ENCODE peak calls at places on chromosomes 7 and 10, in nine cellular contexts. G is MG63; I is prostate gland; L is breast epithelium; W is left ventricle myocardium inferior; Y is cardiac muscle cell; Z is GM12878; E is CD8-positive, alpha-beta memory T cell; U is mammary epithelial cell. A is an unnamed sample. For H3K9me3, the result is how much of the 10 kb centered on the place peaks cover.

GRCh38 chr10:77189056-77189455 is 448.6 kb downstream of the KCNMA1 start:
- DNase-seq in G (no peak), I (no peak), L (no peak), W (no peak), Y (no peak), Z (no peak), E (no peak), U (no peak), A (no peak)

GRCh38 chr7:82179311-82179710 is 264.3 kb downstream of the CACNA2D1 start:
- DNase-seq in G (no peak), I (no peak), L (no peak), W (no peak), Y (no peak), Z (no peak), E (no peak), U (no peak), A (no peak)

GRCh38 chr10:52318822-52319464 is 4.9 kb downstream of the DKK1 start:
- DNase-seq in G (no peak), I (no peak), L (no peak), W (no peak), Y (peak), Z (no peak), E (no peak), U (peak), A (peak)

GRCh38 chr7:95104739-95105138 is 197.3 kb downstream of the PPP1R9A start:
- DNase-seq in G (no peak), I (peak), L (no peak), W (no peak), Y (no peak), Z (no peak), E (no peak), U (peak), A (peak)

GRCh38 chr10:116272497-116273221 is at the start of gene GFRA1:
- DNase-seq in G (peak), I (no peak), L (peak), W (peak), Y (peak), Z (no peak), E (no peak), U (no peak), A (no peak)

GRCh38 chr7:135929692-135930091 is 47.5 kb downstream of the MTPN start:
- DNase-seq in G (no peak), I (no peak), L (no peak), W (no peak), Y (no peak), Z (no peak), E (no peak), U (no peak), A (no peak)

GRCh38 chr7:3427957-3428356 is 126.9 kb downstream of the SDK1 start:
- DNase-seq in G (no peak), I (no peak), L (no peak), W (no peak), Y (no peak), Z (no peak), E (no peak), U (no peak), A (no peak)

GRCh38 chr7:152076940-152077933 is 51.8 kb downstream of the GALNT11 start:
- DNase-seq in G (no peak), I (no peak), L (no peak), W (peak), Y (no peak), Z (no peak), E (no peak), U (peak), A (peak)

GRCh38 chr7:102891693-102892261 is 21.0 kb upstream of the LRRC17 start:
- DNase-seq in G (peak), I (peak), L (no peak), W (peak), Y (peak), Z (no peak), E (no peak), U (peak), A (no peak)

GRCh38 chr10:29412452-29413004 is 123.7 kb downstream of the LYZL1 start:
- DNase-seq in G (no peak), I (no peak), L (no peak), W (no peak), Y (peak), Z (no peak), E (no peak), U (no peak), A (no peak)

GRCh38 chr7:47153076-47153475 is 428.8 kb downstream of the TNS3 start:
- DNase-seq in G (peak), I (peak), L (no peak), W (no peak), Y (peak), Z (no peak), E (no peak), U (peak), A (no peak)

GRCh38 chr7:154913645-154914579 is 89.0 kb downstream of the PAXIP1 start:
- DNase-seq in G (peak), I (peak), L (peak), W (peak), Y (peak), Z (no peak), E (peak), U (peak), A (peak)

GRCh38 chr7:30321089-30321991 is 36.9 kb downstream of the ZNRF2 start:
- DNase-seq in G (no peak), I (no peak), L (no peak), W (no peak), Y (peak), Z (peak), E (peak), U (no peak), A (no peak)

GRCh38 chr10:12419279-12419847 is 70.0 kb downstream of the CAMK1D start:
- DNase-seq in G (peak), I (no peak), L (no peak), W (no peak), Y (peak), Z (no peak), E (no peak), U (peak), A (peak)

GRCh38 chr10:131445623-131446022 is 134.1 kb upstream of the TCERG1L start:
- DNase-seq in G (no peak), I (no peak), L (no peak), W (no peak), Y (no peak), Z (no peak), E (no peak), U (no peak), A (no peak)

GRCh38 chr10:18179901-18180300 is 39.7 kb downstream of the CACNB2 start:
- DNase-seq in G (peak), I (peak), L (no peak), W (no peak), Y (peak), Z (no peak), E (no peak), U (no peak), A (no peak)

GRCh38 chr10:74415440-74415839 is 264.4 kb downstream of the ADK start:
- DNase-seq in G (no peak), I (no peak), L (no peak), W (no peak), Y (no peak), Z (no peak), E (no peak), U (no peak), A (no peak)

GRCh38 chr7:36712015-36712414 is 12.3 kb downstream of the AOAH start:
- DNase-seq in G (no peak), I (no peak), L (no peak), W (no peak), Y (no peak), Z (no peak), E (no peak), U (no peak), A (no peak)

GRCh38 chr7:84181628-84182027 is 13.0 kb downstream of the SEMA3A start:
- DNase-seq in G (no peak), I (no peak), L (no peak), W (no peak), Y (no peak), Z (no peak), E (no peak), U (no peak), A (no peak)

GRCh38 chr7:30681262-30682130 is 760 bp downstream of the CRHR2 start:
- DNase-seq in G (no peak), I (no peak), L (no peak), W (no peak), Y (no peak), Z (no peak), E (peak), U (no peak), A (no peak)

GRCh38 chr10:132899751-132900065 is 42.7 kb downstream of the CFAP46 start:
- DNase-seq in G (no peak), I (no peak), L (no peak), W (no peak), Y (no peak), Z (no peak), E (no peak), U (no peak), A (no peak)

GRCh38 chr7:85516675-85517074 is 329.8 kb upstream of the SEMA3D start:
- DNase-seq in G (no peak), I (no peak), L (no peak), W (no peak), Y (peak), Z (no peak), E (no peak), U (no peak), A (no peak)

GRCh38 chr10:132886211-132887099 is 55.9 kb downstream of the CFAP46 start:
- DNase-seq in G (no peak), I (no peak), L (peak), W (no peak), Y (peak), Z (no peak), E (no peak), U (no peak), A (no peak)

GRCh38 chr10:7408003-7408493 is 2.8 kb downstream of the SFMBT2 start:
- DNase-seq in G (no peak), I (peak), L (no peak), W (peak), Y (peak), Z (no peak), E (peak), U (no peak), A (no peak)

GRCh38 chr10:97584060-97584797 is at the start of gene HOGA1:
- DNase-seq in G (peak), I (peak), L (no peak), W (peak), Y (peak), Z (no peak), E (no peak), U (peak), A (no peak)

GRCh38 chr7:42359946-42360345 is 122.9 kb upstream of the GLI3 start:
- DNase-seq in G (no peak), I (no peak), L (no peak), W (no peak), Y (no peak), Z (no peak), E (no peak), U (no peak), A (no peak)

GRCh38 chr10:42865716-42866114 is 83.1 kb downstream of the BMS1 start:
- DNase-seq in G (no peak), I (no peak), L (no peak), W (no peak), Y (no peak), Z (no peak), E (no peak), U (no peak), A (no peak)

GRCh38 chr10:24519950-24520349 is 203.7 kb downstream of the ARHGAP21 start:
- DNase-seq in G (no peak), I (no peak), L (no peak), W (no peak), Y (no peak), Z (no peak), E (peak), U (no peak), A (no peak)

GRCh38 chr10:52308251-52309031 is 5.6 kb upstream of the DKK1 start:
- DNase-seq in G (peak), I (peak), L (no peak), W (peak), Y (peak), Z (no peak), E (no peak), U (peak), A (peak)

GRCh38 chr10:52883996-52884871 is 111.7 kb upstream of the MBL2 start:
- DNase-seq in G (no peak), I (peak), L (peak), W (no peak), Y (peak), Z (peak), E (no peak), U (peak), A (peak)

GRCh38 chr7:128247640-128248194 is 6.6 kb downstream of the LEP start:
- DNase-seq in G (peak), I (no peak), L (no peak), W (no peak), Y (peak), Z (no peak), E (no peak), U (peak), A (peak)

GRCh38 chr10:38054361-38054797 is 39.8 kb upstream of the ZNF37A start:
- DNase-seq in G (no peak), I (no peak), L (no peak), W (no peak), Y (peak), Z (no peak), E (no peak), U (peak), A (peak)

GRCh38 chr7:102170417-102170970 is 116.2 kb upstream of the SH2B2 start:
- DNase-seq in G (no peak), I (no peak), L (no peak), W (no peak), Y (peak), Z (no peak), E (no peak), U (no peak), A (no peak)

GRCh38 chr10:97875391-97875790 is 25.7 kb downstream of the GOLGA7B start:
- DNase-seq in G (peak), I (no peak), L (no peak), W (no peak), Y (no peak), Z (no peak), E (no peak), U (no peak), A (no peak)

GRCh38 chr10:27743736-27744477 is 1.7 kb downstream of the MKX start:
- DNase-seq in G (no peak), I (no peak), L (no peak), W (no peak), Y (peak), Z (no peak), E (peak), U (peak), A (peak)

GRCh38 chr10:6044060-6044459 is 18.1 kb downstream of the IL2RA start:
- DNase-seq in G (no peak), I (no peak), L (no peak), W (no peak), Y (no peak), Z (no peak), E (peak), U (no peak), A (no peak)

GRCh38 chr10:132065491-132066105 is at the start of gene JAKMIP3:
- DNase-seq in G (peak), I (peak), L (no peak), W (no peak), Y (peak), Z (no peak), E (no peak), U (peak), A (peak)

GRCh38 chr7:65382452-65382851 is 8.8 kb downstream of the ZNF92 start:
- DNase-seq in G (no peak), I (no peak), L (no peak), W (no peak), Y (no peak), Z (no peak), E (no peak), U (no peak), A (no peak)

GRCh38 chr7:65390588-65390987 is 16.9 kb downstream of the ZNF92 start:
- DNase-seq in G (no peak), I (no peak), L (no peak), W (no peak), Y (no peak), Z (peak), E (no peak), U (no peak), A (no peak)

GRCh38 chr7:65387893-65388292 is 14.2 kb downstream of the ZNF92 start:
- DNase-seq in G (no peak), I (no peak), L (no peak), W (no peak), Y (no peak), Z (peak), E (no peak), U (no peak), A (no peak)
- H3K9me3 ChIP-seq in G (under half), I (under half), L (under half), W (under half), Y (under half), Z (under half), E (under half), U (under half), A (under half)

GRCh38 chr7:116512524-116513188 is 12.2 kb upstream of the CAV1 start:
- DNase-seq in G (peak), I (no peak), L (no peak), W (no peak), Y (peak), Z (no peak), E (no peak), U (peak), A (no peak)
- H3K4me3 ChIP-seq in G (peak), I (no peak), L (peak), W (peak), Y (no peak), Z (peak), E (no peak), U (peak), A (no peak)

GRCh38 chr7:158067931-158068482 is 519.6 kb downstream of the PTPRN2 start:
- DNase-seq in G (no peak), I (no peak), L (no peak), W (no peak), Y (no peak), Z (no peak), E (no peak), U (no peak), A (no peak)

GRCh38 chr7:158064631-158065030 is 523.0 kb downstream of the PTPRN2 start:
- DNase-seq in G (no peak), I (no peak), L (no peak), W (no peak), Y (no peak), Z (no peak), E (no peak), U (no peak), A (no peak)

GRCh38 chr7:158067219-158067930 is 520.2 kb downstream of the PTPRN2 start:
- DNase-seq in G (no peak), I (no peak), L (no peak), W (no peak), Y (no peak), Z (no peak), E (no peak), U (no peak), A (no peak)

GRCh38 chr7:158065340-158065739 is 522.3 kb downstream of the PTPRN2 start:
- DNase-seq in G (no peak), I (no peak), L (no peak), W (no peak), Y (no peak), Z (no peak), E (no peak), U (no peak), A (no peak)

GRCh38 chr7:158066085-158066484 is 521.5 kb downstream of the PTPRN2 start:
- DNase-seq in G (no peak), I (no peak), L (no peak), W (no peak), Y (no peak), Z (no peak), E (no peak), U (no peak), A (no peak)
- H3K9me3 ChIP-seq in G (under half), I (under half), L (under half), W (under half), Y (under half), Z (under half), E (under half), U (under half), A (half or more)

GRCh38 chr7:63899691-63900393 is 98.8 kb upstream of the ZNF722 start:
- DNase-seq in G (no peak), I (peak), L (no peak), W (peak), Y (no peak), Z (no peak), E (peak), U (no peak), A (peak)
- H3K4me3 ChIP-seq in G (no peak), I (peak), L (peak), W (peak), Y (no peak), Z (no peak), E (peak), U (no peak), A (no peak)